ENCODE peak calls at places on chromosomes 7 and 10, in six cellular contexts. T is heart left ventricle, H is stomach, V is WERI-Rb-1, Q is tibial nerve, A is GM23248. D is an unnamed sample.

GRCh38 chr10:94430705-94431104 is 28.4 kb downstream of the TBC1D12 start:
- DNase-seq in Q (peak), A (peak), T (no peak), H (no peak), V (no peak), D (no peak)

GRCh38 chr7:27160546-27161213 is 4.2 kb upstream of the HOXA7 start:
- DNase-seq in T (peak), V (peak), H (peak), A (peak), Q (peak), D (peak)

GRCh38 chr7:5425507-5426225 is 2.0 kb upstream of the TNRC18 start:
- DNase-seq in T (peak), H (peak), Q (peak), V (peak), A (peak), D (peak)

GRCh38 chr7:28798233-28798632 is 159.9 kb downstream of the TRIL start:
- DNase-seq in V (no peak), A (no peak), Q (no peak), T (no peak), H (no peak), D (no peak)

GRCh38 chr7:29335188-29336083 is 140.9 kb downstream of the CHN2 start:
- DNase-seq in Q (no peak), T (no peak), H (no peak), A (no peak), V (no peak), D (no peak)

GRCh38 chr10:84214612-84215235 is 10.6 kb downstream of the LRIT2 start:
- DNase-seq in A (peak), Q (no peak), T (no peak), H (no peak), V (peak), D (peak)

GRCh38 chr7:103593691-103594090 is 147.7 kb upstream of the SLC26A5 start:
- DNase-seq in V (no peak), H (no peak), T (no peak), Q (no peak), A (peak), D (no peak)

GRCh38 chr7:132402751-132403245 is 173.5 kb downstream of the PLXNA4 start:
- DNase-seq in A (peak), H (no peak), Q (peak), V (no peak), T (peak), D (no peak)

GRCh38 chr7:77687747-77688144 is 8.5 kb upstream of the RSBN1L start:
- DNase-seq in V (no peak), T (no peak), Q (no peak), H (no peak), A (no peak), D (no peak)

GRCh38 chr10:36283827-36284226 is 641.7 kb upstream of the FZD8 start:
- DNase-seq in T (no peak), Q (no peak), V (no peak), A (no peak), H (no peak), D (no peak)

GRCh38 chr10:117198088-117198487 is 799 bp downstream of the KCNK18 start:
- DNase-seq in H (no peak), Q (no peak), T (no peak), A (no peak), V (no peak), D (peak)

GRCh38 chr10:124737221-124737620 is 7.0 kb downstream of the FAM53B start:
- DNase-seq in A (no peak), H (no peak), T (no peak), Q (peak), V (no peak), D (peak)

GRCh38 chr7:96827701-96828100 is 118.1 kb upstream of the SEM1 start:
- DNase-seq in V (no peak), T (no peak), H (no peak), Q (no peak), A (no peak), D (peak)

GRCh38 chr10:7397636-7398035 is 13.2 kb downstream of the SFMBT2 start:
- DNase-seq in T (peak), V (no peak), A (no peak), H (no peak), Q (no peak), D (no peak)

GRCh38 chr7:49791089-49791741 is 17.8 kb downstream of the VWC2 start:
- DNase-seq in V (peak), T (peak), A (no peak), H (no peak), Q (no peak), D (peak)

GRCh38 chr10:99906470-99906869 is 103.3 kb downstream of the DNMBP start:
- DNase-seq in A (peak), Q (peak), V (no peak), T (peak), H (peak), D (no peak)

GRCh38 chr7:3753868-3754267 is 452.8 kb downstream of the SDK1 start:
- DNase-seq in Q (no peak), A (no peak), V (no peak), T (no peak), H (no peak), D (no peak)

GRCh38 chr10:77965294-77965693 is 38.7 kb upstream of the DLG5 start:
- DNase-seq in T (no peak), A (peak), H (no peak), V (no peak), Q (no peak), D (no peak)

GRCh38 chr10:69497611-69498390 is 46.5 kb downstream of the TSPAN15 start:
- DNase-seq in Q (no peak), T (peak), H (no peak), A (no peak), V (no peak), D (peak)
- H3K27ac ChIP-seq in Q (peak), T (no peak), H (peak), A (no peak), V (no peak), D (no peak)

DNA sequence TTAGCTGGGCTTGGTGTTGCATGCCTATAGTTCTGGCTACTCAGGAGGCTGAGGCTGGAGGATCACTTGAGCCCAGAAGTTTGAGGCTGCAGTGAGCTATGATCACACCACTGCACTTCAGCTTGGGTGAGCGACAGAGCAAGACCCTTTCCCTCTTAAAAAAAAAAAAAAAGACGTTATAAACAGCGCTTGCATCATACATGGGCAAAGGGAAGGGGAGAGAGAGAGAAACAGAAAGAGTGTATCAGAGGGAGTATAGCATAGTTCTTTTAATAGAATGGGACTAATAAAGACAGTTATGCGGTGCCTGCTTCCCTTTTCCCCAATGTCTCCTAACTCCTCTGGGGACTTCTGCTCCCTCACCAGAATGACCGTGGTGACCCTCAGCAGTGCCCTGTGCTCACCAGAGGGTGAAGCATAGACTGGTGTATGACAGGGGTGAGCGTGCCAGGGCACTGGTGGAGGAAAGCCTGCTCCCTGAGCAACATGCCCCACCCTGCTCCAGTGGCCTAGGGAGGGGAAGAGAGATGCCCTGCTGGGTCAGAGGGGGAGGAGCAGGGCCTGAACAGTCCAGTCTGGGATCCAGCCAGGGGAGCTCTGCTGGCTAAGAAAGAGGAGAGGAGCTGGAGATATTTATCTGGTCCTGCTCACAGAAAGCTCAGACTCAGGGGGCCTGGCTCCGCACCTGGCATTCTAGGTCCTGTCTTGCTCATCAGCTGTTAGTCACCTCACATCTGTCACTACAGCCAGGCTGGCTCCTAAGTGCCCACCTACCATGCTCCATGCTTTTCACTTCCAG is 2.3 kb downstream of the PDZD7 start:
- DNase-seq in H (no peak), Q (no peak), T (no peak), V (no peak), A (peak), D (no peak)
- H3K27ac ChIP-seq in H (no peak), Q (no peak), T (no peak), V (no peak), A (no peak), D (no peak)

DNA sequence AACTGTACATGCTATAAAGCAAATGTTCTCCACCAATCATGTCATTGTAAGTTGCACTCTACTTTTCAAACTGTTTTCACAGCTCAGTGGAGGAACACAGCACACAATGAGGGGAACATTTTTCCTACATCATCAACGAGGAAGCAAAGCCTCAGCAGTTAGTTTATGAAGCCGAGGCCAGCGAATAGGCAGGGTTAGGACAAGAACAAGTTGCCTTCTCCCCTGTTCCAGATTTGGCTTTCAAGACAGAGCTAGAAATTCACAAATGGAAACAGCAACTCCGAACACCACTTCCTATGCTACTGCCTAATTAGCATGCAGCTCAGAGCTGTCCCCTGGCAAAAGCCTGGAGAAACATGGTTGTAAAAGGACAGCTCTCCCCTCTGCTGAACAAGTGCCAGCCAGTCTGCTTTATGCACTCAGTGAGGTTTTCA is 19.8 kb downstream of the ITGB8 start:
- DNase-seq in V (no peak), T (peak), A (no peak), Q (peak), H (no peak), D (no peak)
- H3K27ac ChIP-seq in V (no peak), T (no peak), A (no peak), Q (peak), H (peak), D (peak)

GRCh38 chr10:5042922-5043321 is 39.3 kb upstream of the AKR1C2 start:
- DNase-seq in Q (no peak), V (no peak), H (no peak), T (no peak), A (no peak), D (no peak)

GRCh38 chr10:5045095-5045494 is 41.4 kb upstream of the AKR1C2 start:
- DNase-seq in A (no peak), H (no peak), Q (no peak), T (no peak), V (no peak), D (peak)

GRCh38 chr10:5046410-5046809 is 42.8 kb upstream of the AKR1C2 start:
- DNase-seq in A (no peak), H (no peak), V (no peak), Q (no peak), T (no peak), D (no peak)

GRCh38 chr10:5043716-5044115 is 40.1 kb upstream of the AKR1C2 start:
- DNase-seq in T (no peak), Q (peak), A (peak), V (no peak), H (peak), D (no peak)

DNA sequence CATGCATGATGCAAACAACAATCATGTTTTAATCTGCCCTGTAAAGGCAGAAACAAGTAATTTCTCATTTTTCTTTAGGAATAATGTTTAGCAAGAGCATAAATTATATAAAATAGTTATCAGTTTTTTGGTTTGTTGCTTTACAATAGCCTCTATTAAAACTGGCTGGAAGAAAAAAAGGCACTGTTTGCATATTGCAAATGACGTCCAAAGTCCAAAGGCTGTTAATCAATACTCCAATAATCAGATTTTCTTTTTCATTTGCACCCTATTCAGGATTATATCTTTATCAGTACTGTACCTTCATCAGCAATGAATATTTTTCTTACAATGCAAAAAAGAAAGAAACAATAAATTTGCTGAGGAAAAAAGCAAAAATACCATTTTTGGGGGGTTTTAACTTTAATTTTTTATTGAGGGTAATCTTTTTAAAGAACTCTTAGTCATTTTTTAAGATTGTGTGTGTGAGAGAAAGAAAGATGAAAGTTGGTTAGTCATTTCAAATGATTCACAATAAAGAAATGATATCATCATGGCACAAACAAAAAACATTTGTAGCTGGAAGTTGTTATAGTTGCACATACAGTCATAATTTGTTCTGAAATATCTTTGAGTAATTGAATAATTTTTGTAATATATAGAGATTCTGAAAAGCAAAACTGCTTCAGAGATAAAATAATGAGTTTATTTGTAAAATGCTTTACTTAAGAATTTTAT is 44.4 kb upstream of the AKR1C2 start:
- DNase-seq in H (no peak), V (no peak), T (no peak), A (peak), Q (no peak), D (no peak)
- H3K27ac ChIP-seq in H (no peak), V (no peak), T (no peak), A (peak), Q (no peak), D (no peak)

DNA sequence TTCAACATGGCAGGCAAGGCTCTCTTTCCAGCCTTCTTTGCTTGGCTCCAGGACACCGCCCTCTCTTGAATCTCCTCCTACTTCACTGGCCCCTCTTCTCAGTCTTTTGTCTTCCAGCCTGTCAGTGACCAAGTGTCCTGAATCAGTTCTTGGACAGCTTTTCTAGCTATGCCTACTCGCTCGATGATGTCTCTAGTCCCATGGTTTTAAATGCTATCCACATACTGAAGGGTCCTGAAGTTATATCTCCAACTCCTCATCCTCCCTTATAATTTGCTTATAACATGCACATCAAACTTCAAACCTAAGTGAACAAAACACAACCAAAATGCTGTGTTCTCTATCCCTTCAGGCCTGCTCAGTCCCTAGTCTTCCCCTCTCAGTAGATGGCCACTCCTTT is 5.0 kb upstream of the GOLGA7B start:
- DNase-seq in A (no peak), H (no peak), Q (no peak), T (no peak), V (no peak), D (no peak)
- H3K27ac ChIP-seq in A (no peak), H (no peak), Q (no peak), T (no peak), V (no peak), D (no peak)

GRCh38 chr10:101244321-101245050 is 15.2 kb upstream of the LBX1 start:
- DNase-seq in T (no peak), H (no peak), Q (no peak), V (no peak), A (peak), D (no peak)
- H3K27ac ChIP-seq in T (no peak), H (no peak), Q (no peak), V (no peak), A (peak), D (no peak)

GRCh38 chr7:31938650-31939049 is 131.6 kb downstream of the PDE1C start:
- DNase-seq in H (no peak), Q (no peak), T (no peak), V (no peak), A (peak), D (no peak)
- H3K27ac ChIP-seq in H (no peak), Q (no peak), T (no peak), V (no peak), A (peak), D (no peak)

DNA sequence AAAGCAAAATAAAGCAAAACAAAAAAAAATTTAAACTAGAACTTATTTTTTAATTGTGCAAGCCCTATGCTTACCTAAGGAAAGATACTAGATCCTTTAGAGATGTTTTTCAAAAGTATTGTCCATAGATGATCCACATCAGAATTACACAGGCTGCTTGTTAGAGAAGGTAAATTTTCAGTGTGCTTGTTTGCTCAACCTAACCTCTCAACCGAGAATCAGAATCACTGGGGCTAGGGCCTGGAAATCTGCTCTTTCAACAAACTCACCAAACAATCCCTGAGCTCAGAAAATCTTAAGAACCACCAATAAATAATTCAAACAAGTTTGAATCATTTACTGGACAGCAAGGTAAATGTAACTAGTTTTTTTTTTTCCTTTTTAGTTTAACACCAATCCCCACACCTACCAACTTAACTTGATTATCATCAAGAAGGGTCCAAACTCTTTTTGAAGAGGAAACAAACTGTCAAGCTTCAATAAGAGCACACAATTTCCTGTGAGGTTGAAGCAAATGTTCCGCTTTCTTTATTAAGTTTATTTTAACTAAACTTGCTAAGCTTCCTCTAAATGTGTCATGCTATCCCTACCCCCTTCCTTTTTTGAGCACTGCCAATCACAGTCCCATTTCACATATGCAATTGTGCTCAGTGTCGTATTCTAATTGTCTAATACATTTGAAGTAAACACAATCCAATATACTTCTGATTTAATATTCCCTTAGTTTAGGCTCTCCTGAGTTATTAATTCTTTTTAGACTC is 7.4 kb upstream of the TSPAN33 start:
- DNase-seq in V (no peak), H (no peak), A (no peak), Q (no peak), T (no peak), D (no peak)
- H3K27ac ChIP-seq in V (no peak), H (no peak), A (no peak), Q (no peak), T (no peak), D (no peak)

D was measured in endodermal cell.